ENCODE peak calls at places on chromosome 18, in six cellular contexts. Z is esophagus squamous epithelium, U is HT-29, Q is M059J, J is Right ventricle myocardium superior, B is mesendoderm. H is an unnamed sample.

GRCh38 chr18:77207540-77207939 is 42.1 kb upstream of the GALR1 start:
- DNase-seq in Q (peak), J (peak), U (no peak), B (peak), Z (no peak), H (peak)

GRCh38 chr18:77344777-77345507 is 95.3 kb downstream of the GALR1 start:
- DNase-seq in J (no peak), B (no peak), Q (peak), U (no peak), Z (no peak), H (no peak)

GRCh38 chr18:66511810-66512209 is 92.1 kb downstream of the CDH19 start:
- DNase-seq in Q (no peak), J (no peak), B (peak), Z (no peak), U (peak), H (no peak)

GRCh38 chr18:39345321-39345720 is 1779.7 kb upstream of the CELF4 start:
- DNase-seq in Z (no peak), B (no peak), U (no peak), J (no peak), Q (peak), H (no peak)

GRCh38 chr18:60446821-60447220 is 74.2 kb upstream of the MC4R start:
- DNase-seq in J (no peak), Z (no peak), U (no peak), Q (no peak), B (peak), H (no peak)

GRCh38 chr18:63553117-63553516 is 10.9 kb downstream of the SERPINB12 start:
- DNase-seq in B (no peak), U (no peak), Z (no peak), J (no peak), Q (peak), H (no peak)

GRCh38 chr18:48902023-48902855 is 48.5 kb downstream of the SMAD7 start:
- DNase-seq in U (peak), Z (no peak), Q (peak), J (peak), B (no peak), H (peak)

GRCh38 chr18:67380867-67381266 is 135.7 kb downstream of the DSEL start:
- DNase-seq in U (no peak), Q (no peak), B (no peak), Z (no peak), J (no peak), H (no peak)

GRCh38 chr18:48715651-48716354 is 177.0 kb downstream of the CTIF start:
- DNase-seq in U (peak), B (peak), J (peak), Q (no peak), Z (no peak), H (peak)

GRCh38 chr18:54684786-54685185 is 93.7 kb downstream of the DYNAP start:
- DNase-seq in J (no peak), Z (no peak), Q (peak), U (no peak), B (peak), H (no peak)

GRCh38 chr18:59917422-59917821 is 17.6 kb downstream of the PMAIP1 start:
- DNase-seq in Z (no peak), Q (peak), B (no peak), U (no peak), J (no peak), H (no peak)

GRCh38 chr18:41655074-41655473 is 300.0 kb upstream of the PIK3C3 start:
- DNase-seq in B (no peak), J (no peak), Z (no peak), Q (no peak), U (no peak), H (no peak)

GRCh38 chr18:56358608-56359007 is 279.8 kb downstream of the TXNL1 start:
- DNase-seq in Z (no peak), J (no peak), U (peak), B (peak), Q (peak), H (no peak)

GRCh38 chr18:50071393-50071792 is 123.6 kb downstream of the MYO5B start:
- DNase-seq in Z (no peak), Q (no peak), J (no peak), B (no peak), U (no peak), H (no peak)

GRCh38 chr18:22285299-22286140 is 116.1 kb downstream of the GATA6 start:
- DNase-seq in J (no peak), Z (no peak), B (no peak), U (peak), Q (no peak), H (no peak)

GRCh38 chr18:13202571-13202970 is 16.0 kb upstream of the LDLRAD4 start:
- DNase-seq in Z (no peak), B (no peak), Q (no peak), J (no peak), U (peak), H (no peak)

GRCh38 chr18:32289480-32290075 is 99.7 kb downstream of the MEP1B start:
- DNase-seq in B (peak), Z (no peak), U (peak), Q (peak), J (no peak), H (no peak)

GRCh38 chr18:9861933-9862332 is 23.8 kb upstream of the TXNDC2 start:
- DNase-seq in B (no peak), Q (no peak), J (no peak), Z (no peak), U (no peak), H (no peak)

GRCh38 chr18:13465476-13465875 is 246.9 kb downstream of the LDLRAD4 start:
- DNase-seq in U (no peak), B (no peak), Q (no peak), J (peak), Z (no peak), H (no peak)

GRCh38 chr18:56823986-56824385 is 172.8 kb downstream of the WDR7 start:
- DNase-seq in J (no peak), Z (no peak), Q (no peak), B (peak), U (no peak), H (no peak)

GRCh38 chr18:79567481-79568147 is 112.0 kb upstream of the CTDP1 start:
- DNase-seq in B (peak), Q (peak), Z (no peak), J (peak), U (no peak), H (peak)

GRCh38 chr18:38587571-38587970 is 1022.0 kb upstream of the CELF4 start:
- DNase-seq in Q (no peak), U (no peak), B (no peak), J (no peak), Z (no peak), H (no peak)

GRCh38 chr18:46728219-46728930 is 28.5 kb downstream of the ST8SIA5 start:
- DNase-seq in Z (no peak), B (no peak), J (no peak), U (no peak), Q (no peak), H (no peak)

GRCh38 chr18:51039138-51040112 is 9.4 kb downstream of the SMAD4 start:
- DNase-seq in Q (no peak), B (peak), U (no peak), Z (no peak), J (no peak), H (no peak)

GRCh38 chr18:54303408-54303807 is 34.1 kb downstream of the POLI start:
- DNase-seq in J (no peak), Z (no peak), B (no peak), U (no peak), Q (no peak), H (no peak)

GRCh38 chr18:37122877-37123276 is 293.9 kb downstream of the KIAA1328 start:
- DNase-seq in B (no peak), Z (no peak), U (no peak), J (no peak), Q (no peak), H (no peak)

GRCh38 chr18:21489119-21489750 is 111.3 kb downstream of the ESCO1 start:
- DNase-seq in B (peak), Z (no peak), Q (peak), U (peak), J (no peak), H (no peak)

GRCh38 chr18:48412339-48412929 is 3.3 kb upstream of the ZBTB7C start:
- DNase-seq in U (peak), J (no peak), B (peak), Z (no peak), Q (peak), H (no peak)

GRCh38 chr18:10184776-10185175 is 269.7 kb upstream of the APCDD1 start:
- DNase-seq in B (no peak), J (no peak), Z (no peak), Q (no peak), U (no peak), H (no peak)